ENCODE peak calls at places on chromosomes 3 and 15, in four cellular contexts. A, L, Y and Z are unnamed samples.

GRCh38 chr3:18237251-18238005 is 187.7 kb downstream of the SATB1 start:
- DNase-seq in Y (peak; percentile 91), L (no peak), A (no peak), Z (peak; percentile 26)

GRCh38 chr3:23923786-23924185 is 6.9 kb downstream of the RPL15 start:
- DNase-seq in Y (no peak), L (no peak), A (no peak), Z (no peak)

GRCh38 chr3:458124-458523 is 261.6 kb downstream of the CHL1 start:
- DNase-seq in A (no peak), L (no peak), Y (no peak), Z (no peak)

GRCh38 chr3:69120879-69121464 is 1.4 kb downstream of the LMOD3 start:
- DNase-seq in L (peak; percentile 52), A (peak; percentile 39), Y (peak; percentile 77), Z (peak; percentile 88)

GRCh38 chr3:64680334-64680733 is 7.5 kb downstream of the ADAMTS9 start:
- DNase-seq in Y (no peak), L (no peak), A (no peak), Z (no peak)

GRCh38 chr15:62021991-62022600 is 38.2 kb downstream of the VPS13C start:
- DNase-seq in A (no peak), L (peak; percentile 51), Y (peak; percentile 36), Z (peak; percentile 25)

GRCh38 chr3:183073839-183074615 is 25.3 kb downstream of the MCCC1 start:
- DNase-seq in A (no peak), Y (peak; percentile 80), L (no peak), Z (no peak)

GRCh38 chr3:9349321-9350117 is 13.3 kb upstream of the THUMPD3 start:
- DNase-seq in Y (peak; percentile 91), L (no peak), A (no peak), Z (no peak)

GRCh38 chr3:108500728-108501127 is 9.7 kb downstream of the MYH15 start:
- DNase-seq in Y (peak; percentile 28), L (no peak), A (no peak), Z (peak; percentile 21)

GRCh38 chr15:55816017-55816416 is 73.1 kb upstream of the PRTG start:
- DNase-seq in Y (no peak), A (no peak), L (no peak), Z (peak; percentile 69)

GRCh38 chr3:123039178-123039577 is 11.6 kb upstream of the SEMA5B start:
- DNase-seq in Y (no peak), A (no peak), L (no peak), Z (no peak)

GRCh38 chr3:14773691-14774128 is 45.1 kb upstream of the FGD5 start:
- DNase-seq in Y (no peak), A (no peak), L (no peak), Z (no peak)

GRCh38 chr15:98983333-98983732 is 24.3 kb downstream of the PGPEP1L start:
- DNase-seq in L (peak; percentile 28), Y (peak; percentile 77), A (no peak), Z (no peak)

GRCh38 chr3:126485131-126485530 is 9.4 kb upstream of the ZXDC start:
- DNase-seq in Y (no peak), L (no peak), A (peak; percentile 5), Z (no peak)

GRCh38 chr3:31377045-31377642 is 155.6 kb upstream of the STT3B start:
- DNase-seq in L (no peak), Y (peak; percentile 98), A (no peak), Z (no peak)

GRCh38 chr15:66743703-66744536 is 41.9 kb downstream of the SMAD6 start:
- DNase-seq in A (peak; percentile 15), Y (peak; percentile 78), L (no peak), Z (no peak)

GRCh38 chr15:72037321-72037720 is 80.6 kb downstream of the MYO9A start:
- DNase-seq in L (no peak), A (no peak), Y (peak; percentile 68), Z (no peak)

GRCh38 chr3:151724846-151725562 is 8.7 kb upstream of the AADACL2 start:
- DNase-seq in Y (peak; percentile 3), L (no peak), A (no peak), Z (no peak)

GRCh38 chr15:67838789-67839332 is 984 bp downstream of the RNU6-1 start:
- DNase-seq in A (peak; percentile 74), Y (peak; percentile 61), L (peak; percentile 66), Z (peak; percentile 92)
- H3K4me1 ChIP-seq in A (no peaks in the 10 kb centered on the region), Y (peaks cover 17% of the 10 kb centered on the region), L (peaks cover 26% of the 10 kb centered on the region), Z (no peaks in the 10 kb centered on the region)

GRCh38 chr3:42745291-42745745 is 27.7 kb downstream of the CCDC13 start:
- DNase-seq in A (no peak), Y (no peak), L (peak; percentile 47), Z (no peak)
- H3K4me1 ChIP-seq in A (no peaks in the 10 kb centered on the region), Y (peaks cover 27% of the 10 kb centered on the region), L (peaks cover 6% of the 10 kb centered on the region), Z (no peaks in the 10 kb centered on the region)

GRCh38 chr3:71048948-71049347 is 534.6 kb downstream of the FOXP1 start:
- DNase-seq in Y (peak; percentile 82), L (no peak), A (no peak), Z (peak; percentile 47)
- H3K4me1 ChIP-seq in Y (peaks cover 56% of the 10 kb centered on the region), L (peaks cover 41% of the 10 kb centered on the region), A (no peaks in the 10 kb centered on the region), Z (peaks cover 16% of the 10 kb centered on the region)

DNA sequence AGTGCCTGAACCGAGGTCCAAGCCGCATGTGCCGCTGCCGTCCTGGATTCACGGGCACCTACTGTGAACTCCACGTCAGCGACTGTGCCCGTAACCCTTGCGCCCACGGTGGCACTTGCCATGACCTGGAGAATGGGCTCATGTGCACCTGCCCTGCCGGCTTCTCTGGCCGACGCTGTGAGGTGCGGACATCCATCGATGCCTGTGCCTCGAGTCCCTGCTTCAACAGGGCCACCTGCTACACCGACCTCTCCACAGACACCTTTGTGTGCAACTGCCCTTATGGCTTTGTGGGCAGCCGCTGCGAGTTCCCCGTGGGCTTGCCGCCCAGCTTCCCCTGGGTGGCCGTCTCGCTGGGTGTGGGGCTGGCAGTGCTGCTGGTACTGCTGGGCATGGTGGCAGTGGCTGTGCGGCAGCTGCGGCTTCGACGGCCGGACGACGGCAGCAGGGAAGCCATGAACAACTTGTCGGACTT is 7.1 kb downstream of the DLL4 start:
- DNase-seq in A (no peak), L (no peak), Y (no peak), Z (no peak)
- H3K4me1 ChIP-seq in A (peaks cover 2% of the 10 kb centered on the region), L (peaks cover 25% of the 10 kb centered on the region), Y (peaks cover 36% of the 10 kb centered on the region), Z (no peaks in the 10 kb centered on the region)

DNA sequence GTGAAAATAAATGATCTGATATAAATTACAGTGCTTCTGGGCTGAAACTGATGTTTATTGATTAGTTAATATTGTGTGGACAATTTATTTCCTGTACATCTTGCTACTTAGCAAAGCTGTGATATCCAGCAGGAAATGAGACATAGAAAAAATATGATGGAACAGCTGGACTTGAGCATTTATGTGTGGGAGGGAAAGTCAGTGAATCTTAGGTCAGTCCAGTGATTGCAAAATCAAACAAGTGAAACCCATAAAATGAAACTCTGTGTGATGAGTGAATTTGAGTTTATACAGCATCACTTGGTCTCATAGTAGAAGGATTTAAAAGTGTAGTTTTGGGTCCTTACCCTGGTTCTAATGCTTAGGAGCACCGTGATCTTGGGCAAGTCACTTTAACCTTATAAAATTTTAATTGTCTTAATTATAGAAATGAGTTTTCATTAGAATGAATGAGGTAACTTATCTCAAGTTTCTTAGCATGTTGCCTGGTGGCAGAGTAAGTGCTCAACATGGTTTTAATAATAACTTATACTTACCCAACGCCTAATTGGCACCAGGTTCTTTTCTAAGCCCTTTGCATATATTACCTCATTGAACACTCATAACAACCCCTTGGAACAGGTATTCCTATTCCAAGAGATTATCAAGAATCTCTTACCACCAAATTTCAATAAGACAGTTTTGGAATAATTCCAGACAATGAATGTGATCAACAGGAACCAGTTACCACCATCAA is 194.6 kb downstream of the ADAMTSL3 start:
- DNase-seq in Y (peak; percentile 82), L (peak; percentile 78), A (no peak), Z (no peak)
- H3K4me1 ChIP-seq in Y (peaks cover 32% of the 10 kb centered on the region), L (peaks cover 18% of the 10 kb centered on the region), A (no peaks in the 10 kb centered on the region), Z (no peaks in the 10 kb centered on the region)